ENCODE peak calls at places on chromosomes 5 and 9, in four cellular contexts. L is MG63; J is CD4-positive, alpha-beta memory T cell; Y is tibial artery. S is an unnamed sample. For H3K27me3 and H3K36me3, the result is how much of the 10 kb centered on the place peaks cover.

GRCh38 chr5:149018909-149019443 is 43.9 kb downstream of the SH3TC2 start:
- DNase-seq in L (no peak), J (no peak), Y (no peak), S (no peak)

GRCh38 chr9:111949919-111950318 is 53.3 kb downstream of the UGCG start:
- DNase-seq in L (peak), J (no peak), Y (no peak), S (peak)

GRCh38 chr5:115599502-115599901 is 2.8 kb downstream of the TICAM2 start:
- DNase-seq in L (no peak), J (no peak), Y (no peak), S (no peak)

GRCh38 chr5:181031716-181032115 is 8.3 kb upstream of the BTNL9 start:
- DNase-seq in L (no peak), J (no peak), Y (no peak), S (no peak)

GRCh38 chr5:172730222-172730621 is 40.8 kb downstream of the DUSP1 start:
- DNase-seq in L (no peak), J (no peak), Y (peak), S (no peak)

GRCh38 chr9:93577045-93577939 is 908 bp downstream of the PHF2 start:
- DNase-seq in L (peak), J (peak), Y (no peak), S (peak)

GRCh38 chr9:26271495-26272122 is 593.4 kb upstream of the TUSC1 start:
- DNase-seq in L (no peak), J (no peak), Y (no peak), S (no peak)

GRCh38 chr9:130212543-130213297 is 40.5 kb downstream of the NCS1 start:
- DNase-seq in L (no peak), J (no peak), Y (no peak), S (peak)

GRCh38 chr5:30572279-30572678 is 621.2 kb upstream of the CDH6 start:
- DNase-seq in L (peak), J (no peak), Y (no peak), S (no peak)

GRCh38 chr5:67902497-67902830 is 313.1 kb upstream of the PIK3R1 start:
- DNase-seq in L (no peak), J (no peak), Y (no peak), S (no peak)

GRCh38 chr5:1521671-1522600 is 1.8 kb downstream of the LPCAT1 start:
- DNase-seq in L (peak), J (no peak), Y (peak), S (peak)

GRCh38 chr5:143233020-143233419 is 170.5 kb downstream of the NR3C1 start:
- DNase-seq in L (peak), J (no peak), Y (no peak), S (no peak)

GRCh38 chr5:40775846-40776657 is 20.3 kb upstream of the TTC33 start:
- DNase-seq in L (no peak), J (no peak), Y (no peak), S (no peak)

GRCh38 chr5:25439025-25439424 is 794.2 kb upstream of the CDH10 start:
- DNase-seq in L (no peak), J (no peak), Y (no peak), S (no peak)

GRCh38 chr5:55172051-55172899 is 702 bp downstream of the CDC20B start:
- DNase-seq in L (peak), J (peak), Y (peak), S (peak)

GRCh38 chr9:83583151-83584014 is 39.6 kb upstream of the IDNK start:
- DNase-seq in L (peak), J (peak), Y (peak), S (peak)

GRCh38 chr9:69874301-69875060 is 53.9 kb downstream of the CFAP95 start:
- DNase-seq in L (no peak), J (no peak), Y (no peak), S (no peak)

GRCh38 chr5:176733586-176734262 is 76.6 kb upstream of the UNC5A start:
- DNase-seq in L (no peak), J (no peak), Y (peak), S (no peak)
- H3K27me3 ChIP-seq in L (under half), J (under half), Y (half or more), S (under half)

GRCh38 chr9:132908635-132909034 is 29.9 kb downstream of the SPACA9 start:
- DNase-seq in L (no peak), J (peak), Y (no peak), S (no peak)
- H3K36me3 ChIP-seq in L (under half), J (under half), Y (half or more), S (under half)

GRCh38 chr9:135693265-135693664 is 6.0 kb downstream of the SOHLH1 start:
- DNase-seq in L (no peak), J (no peak), Y (no peak), S (no peak)

GRCh38 chr9:135696446-135696845 is 2.8 kb downstream of the SOHLH1 start:
- DNase-seq in L (no peak), J (no peak), Y (no peak), S (no peak)

GRCh38 chr9:135695642-135696041 is 3.6 kb downstream of the SOHLH1 start:
- DNase-seq in L (no peak), J (no peak), Y (no peak), S (no peak)

GRCh38 chr9:135693771-135694170 is 5.5 kb downstream of the SOHLH1 start:
- DNase-seq in L (no peak), J (no peak), Y (no peak), S (no peak)

GRCh38 chr9:135695036-135695435 is 4.2 kb downstream of the SOHLH1 start:
- DNase-seq in L (no peak), J (no peak), Y (no peak), S (no peak)
- H3K27me3 ChIP-seq in L (under half), J (under half), Y (under half), S (under half)

GRCh38 chr5:113020461-113021273 is 44.1 kb downstream of the DCP2 start:
- DNase-seq in L (no peak), J (peak), Y (no peak), S (peak)

GRCh38 chr5:113025596-113025995 is 49.0 kb downstream of the DCP2 start:
- DNase-seq in L (no peak), J (no peak), Y (no peak), S (no peak)

GRCh38 chr5:113024298-113024697 is 47.7 kb downstream of the DCP2 start:
- DNase-seq in L (no peak), J (no peak), Y (no peak), S (no peak)

GRCh38 chr5:113027015-113027414 is 50.4 kb downstream of the DCP2 start:
- DNase-seq in L (no peak), J (no peak), Y (no peak), S (no peak)

DNA sequence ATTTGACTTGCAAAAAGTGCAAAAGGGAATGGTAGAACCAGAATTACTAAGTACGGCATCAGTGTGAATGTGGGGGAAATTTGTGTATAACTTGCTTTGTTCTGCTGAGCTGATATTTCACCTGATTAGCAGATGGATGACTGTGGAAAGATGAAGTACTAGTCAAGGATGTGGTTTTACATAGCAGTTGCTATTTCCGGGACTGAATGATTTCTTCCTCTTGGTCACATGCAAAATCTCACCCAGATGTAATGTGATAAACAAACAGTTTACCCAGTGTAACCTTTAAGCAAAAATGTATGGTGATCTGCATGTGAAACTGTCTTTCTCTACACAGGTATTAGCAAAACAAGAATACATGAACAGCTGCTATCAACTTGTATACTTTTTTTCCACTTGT is 46.1 kb downstream of the DCP2 start:
- DNase-seq in L (no peak), J (peak), Y (no peak), S (peak)
- H3K36me3 ChIP-seq in L (under half), J (under half), Y (under half), S (under half)

DNA sequence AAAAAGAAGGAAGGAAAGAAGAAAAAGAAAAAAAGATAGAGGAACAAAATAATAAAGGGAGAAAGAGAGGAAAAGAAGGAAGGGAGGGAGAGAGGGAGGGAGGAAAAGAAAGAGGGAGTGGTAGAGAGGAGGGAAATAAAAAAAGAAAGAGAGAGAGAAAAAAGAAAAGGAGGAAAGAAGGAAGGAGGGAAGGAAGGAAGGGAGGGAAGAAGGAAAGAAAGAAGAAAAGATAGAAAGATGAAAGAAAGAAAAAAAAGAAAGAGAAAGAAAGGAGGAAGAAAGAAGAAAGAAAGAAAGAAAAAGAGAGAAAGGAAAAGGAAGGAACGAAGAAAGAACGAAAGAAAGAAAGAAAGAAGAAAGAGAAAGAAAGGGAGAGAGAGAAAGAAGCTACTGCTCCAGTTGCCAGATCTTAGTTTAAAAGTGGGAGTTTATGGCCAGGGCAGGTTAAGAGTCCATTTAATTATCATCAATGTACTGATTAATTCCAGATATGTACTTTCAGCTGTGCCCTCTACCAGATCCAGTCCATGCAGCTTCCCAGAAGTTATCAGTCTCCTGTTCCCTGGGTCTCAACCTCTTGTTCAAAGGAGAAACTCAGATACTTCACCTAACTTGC is 1378.5 kb upstream of the NUDT12 start:
- DNase-seq in L (no peak), J (no peak), Y (no peak), S (no peak)
- H3K27me3 ChIP-seq in L (under half), J (under half), Y (under half), S (under half)

GRCh38 chr5:156223547-156223946 is 103.4 kb upstream of the SGCD start:
- DNase-seq in L (no peak), J (no peak), Y (no peak), S (no peak)

GRCh38 chr5:156219483-156219882 is 107.5 kb upstream of the SGCD start:
- DNase-seq in L (no peak), J (no peak), Y (no peak), S (no peak)

DNA sequence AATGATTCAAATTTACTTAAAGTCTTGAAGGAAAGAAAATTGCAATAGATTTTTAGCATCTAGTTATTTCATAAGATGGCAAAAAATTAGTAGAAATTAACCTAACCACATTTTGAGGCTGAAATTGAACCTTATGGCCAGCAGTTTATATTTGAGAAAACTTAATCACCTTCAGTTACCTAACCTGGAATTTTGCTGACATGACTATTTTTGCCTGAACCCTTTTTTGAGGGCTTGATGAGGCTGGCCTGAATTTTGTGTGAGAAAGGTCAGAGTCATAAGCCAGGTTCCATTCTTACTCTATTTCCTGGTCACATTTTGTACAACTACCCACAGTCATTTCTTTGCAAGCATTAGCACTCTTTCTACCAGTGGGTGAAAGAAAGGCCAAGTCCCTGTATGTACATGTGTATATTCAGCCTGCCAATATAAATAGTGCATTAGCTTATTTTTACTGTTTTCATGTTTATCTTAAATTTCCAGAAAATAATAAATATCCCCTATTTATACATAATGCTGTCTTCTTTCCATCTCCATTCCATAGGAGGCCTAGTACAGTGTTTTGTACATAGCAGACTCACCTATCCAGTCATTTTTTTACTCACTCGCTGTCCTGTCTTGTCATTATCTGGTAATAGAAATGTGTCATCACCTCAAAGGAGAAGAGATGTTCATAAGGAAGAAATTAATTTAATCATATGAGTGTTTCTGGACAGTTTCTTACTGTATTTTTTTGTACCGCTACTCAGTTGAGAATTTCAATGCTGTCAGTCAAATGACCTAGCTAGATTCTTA is 108.4 kb upstream of the SGCD start:
- DNase-seq in L (no peak), J (no peak), Y (no peak), S (no peak)
- H3K36me3 ChIP-seq in L (under half), J (under half), Y (under half), S (under half)

DNA sequence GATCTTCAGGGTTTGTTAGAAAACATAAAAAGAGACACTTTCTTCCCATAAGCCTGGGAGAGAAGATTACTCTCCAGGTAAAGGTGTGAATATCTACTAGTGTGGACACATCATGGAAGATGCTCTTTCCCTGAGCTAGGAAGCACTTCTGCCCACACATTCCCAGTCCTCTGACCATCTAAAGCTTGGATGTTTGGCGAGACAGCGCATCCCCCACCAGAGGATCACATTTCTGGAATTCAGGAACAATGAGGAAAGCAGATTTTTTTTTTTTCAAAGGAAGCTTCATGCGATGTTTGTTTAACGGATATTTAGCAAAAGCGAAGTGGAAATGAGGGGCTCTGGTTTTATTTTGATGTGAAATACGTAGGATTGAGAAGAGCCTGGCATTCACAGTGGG is 6.2 kb downstream of the SVEP1 start:
- DNase-seq in L (no peak), J (no peak), Y (no peak), S (no peak)
- H3K27me3 ChIP-seq in L (under half), J (under half), Y (under half), S (under half)

GRCh38 chr5:43647789-43648188 is 44.8 kb downstream of the NNT start:
- DNase-seq in L (no peak), J (no peak), Y (no peak), S (no peak)

GRCh38 chr5:43648499-43649124 is 45.6 kb downstream of the NNT start:
- DNase-seq in L (no peak), J (no peak), Y (peak), S (no peak)

GRCh38 chr5:43649256-43649655 is 46.3 kb downstream of the NNT start:
- DNase-seq in L (peak), J (no peak), Y (no peak), S (no peak)

GRCh38 chr5:43646997-43647396 is 44.0 kb downstream of the NNT start:
- DNase-seq in L (no peak), J (no peak), Y (no peak), S (no peak)

DNA sequence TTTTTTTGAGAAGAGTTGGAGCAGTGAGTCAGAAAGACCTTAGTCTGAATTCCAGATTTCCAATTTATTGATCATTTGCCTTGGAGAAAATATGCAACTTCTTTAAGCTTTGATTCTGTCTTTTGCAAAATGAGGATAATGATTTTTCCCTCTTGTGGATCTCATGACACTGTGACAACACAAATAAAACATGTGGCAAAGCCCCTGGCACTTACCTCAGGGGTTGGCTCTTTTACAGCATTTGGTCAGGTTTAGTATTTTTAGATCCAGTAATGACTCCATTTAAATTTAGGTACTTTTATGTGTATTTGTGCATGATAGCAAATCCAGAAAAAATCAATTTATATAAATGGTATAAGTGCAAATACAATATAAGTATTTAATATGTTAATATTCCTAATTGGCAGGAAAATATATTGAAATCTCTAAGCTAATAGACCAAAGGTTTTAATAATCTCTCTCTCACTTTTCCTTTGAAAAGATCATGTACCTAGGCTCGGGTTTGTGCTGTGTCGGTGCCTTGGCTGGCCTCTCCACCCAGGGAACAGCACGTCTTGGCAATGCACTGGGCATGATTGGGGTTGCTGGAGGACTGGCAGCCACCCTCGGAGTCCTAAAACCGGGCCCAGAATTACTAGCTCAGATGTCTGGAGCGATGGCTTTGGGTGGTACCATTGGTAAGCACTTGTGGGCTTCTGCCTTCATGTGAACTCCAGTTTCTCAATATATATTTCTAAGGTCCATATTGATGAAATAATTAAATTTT is 49.7 kb downstream of the NNT start:
- DNase-seq in L (no peak), J (no peak), Y (no peak), S (no peak)
- H3K36me3 ChIP-seq in L (half or more), J (under half), Y (under half), S (under half)

DNA sequence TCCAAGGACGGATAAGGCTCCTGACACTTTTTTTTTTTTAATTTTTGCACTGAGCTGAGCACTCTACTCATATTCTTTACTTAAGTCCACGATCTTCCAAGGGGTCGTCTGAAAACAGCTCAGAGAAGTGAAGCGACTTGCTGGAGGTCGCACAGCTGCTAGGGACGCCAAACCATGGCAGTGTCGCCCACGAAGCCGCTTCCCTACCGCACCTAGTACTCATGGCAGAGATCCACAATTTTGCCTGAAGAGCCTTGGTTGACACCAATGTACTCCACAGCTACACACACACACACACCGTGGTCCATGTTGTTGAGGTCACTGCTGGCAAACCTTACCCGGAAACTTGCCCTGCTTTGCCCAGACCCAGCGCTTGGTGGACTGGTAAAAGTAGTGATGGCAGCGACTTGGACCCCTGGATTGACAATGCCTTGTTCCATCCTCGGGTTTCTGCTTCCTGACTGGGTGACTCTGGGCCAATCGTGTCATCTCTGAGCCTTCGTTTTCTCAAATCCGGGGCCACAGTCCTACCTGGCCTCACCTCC is 519 bp upstream of the SLIT3 start:
- DNase-seq in L (peak), J (no peak), Y (no peak), S (peak)
- H3K27me3 ChIP-seq in L (under half), J (under half), Y (under half), S (under half)

GRCh38 chr5:76732405-76733048 is 16.6 kb downstream of the F2R start:
- DNase-seq in L (no peak), J (no peak), Y (no peak), S (no peak)

GRCh38 chr5:76729373-76730290 is 13.7 kb downstream of the F2R start:
- DNase-seq in L (no peak), J (no peak), Y (no peak), S (no peak)

GRCh38 chr5:76735762-76736545 is 20.0 kb downstream of the F2R start:
- DNase-seq in L (no peak), J (no peak), Y (no peak), S (no peak)

GRCh38 chr5:76736679-76737078 is 20.8 kb downstream of the F2R start:
- DNase-seq in L (no peak), J (no peak), Y (no peak), S (no peak)

DNA sequence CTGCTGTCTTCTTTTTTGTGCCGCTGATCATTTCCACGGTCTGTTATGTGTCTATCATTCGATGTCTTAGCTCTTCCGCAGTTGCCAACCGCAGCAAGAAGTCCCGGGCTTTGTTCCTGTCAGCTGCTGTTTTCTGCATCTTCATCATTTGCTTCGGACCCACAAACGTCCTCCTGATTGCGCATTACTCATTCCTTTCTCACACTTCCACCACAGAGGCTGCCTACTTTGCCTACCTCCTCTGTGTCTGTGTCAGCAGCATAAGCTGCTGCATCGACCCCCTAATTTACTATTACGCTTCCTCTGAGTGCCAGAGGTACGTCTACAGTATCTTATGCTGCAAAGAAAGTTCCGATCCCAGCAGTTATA is 17.1 kb downstream of the F2R start:
- DNase-seq in L (no peak), J (peak), Y (no peak), S (no peak)
- H3K36me3 ChIP-seq in L (under half), J (under half), Y (under half), S (under half)